ENCODE peak calls at places on chromosomes 13 and 19, in six cellular contexts. W is adrenal gland, Q is endothelial cell of umbilical vein, Z is foreskin keratinocyte, J is testis, G is psoas muscle. X is an unnamed sample.

GRCh38 chr13:60221581-60221980 is 57.9 kb upstream of the DIAPH3 start:
- DNase-seq in W (no peak), Q (no peak), Z (no peak), J (no peak), G (no peak), X (no peak)

GRCh38 chr13:112692104-112692503 is 2.3 kb downstream of the ATP11A start:
- DNase-seq in W (no peak), Q (no peak), Z (no peak), J (no peak), G (no peak), X (no peak)

GRCh38 chr19:46755077-46755852 is 9.0 kb upstream of the STRN4 start:
- DNase-seq in W (peak), Q (peak), Z (no peak), J (no peak), G (no peak), X (no peak)

GRCh38 chr13:42991892-42992584 is at the start of gene EPSTI1:
- DNase-seq in W (peak), Q (peak), Z (no peak), J (peak), G (peak), X (peak)

GRCh38 chr19:35260694-35261304 is 8.0 kb upstream of the USF2 start:
- DNase-seq in W (no peak), Q (no peak), Z (no peak), J (peak), G (no peak), X (no peak)

GRCh38 chr19:50329146-50329925 is at the start of gene KCNC3:
- DNase-seq in W (peak), Q (peak), Z (peak), J (peak), G (peak), X (peak)

GRCh38 chr19:53254451-53255341 is at the start of gene ZNF677:
- DNase-seq in W (peak), Q (peak), Z (peak), J (peak), G (peak), X (peak)

GRCh38 chr13:92547256-92547655 is 679.4 kb upstream of the GPC6 start:
- DNase-seq in W (no peak), Q (no peak), Z (peak), J (no peak), G (no peak), X (no peak)

GRCh38 chr19:45218887-45219780 is 26.1 kb downstream of the EXOC3L2 start:
- DNase-seq in W (no peak), Q (no peak), Z (no peak), J (no peak), G (no peak), X (no peak)

GRCh38 chr13:60583196-60583908 is 186.3 kb downstream of the TDRD3 start:
- DNase-seq in W (peak), Q (no peak), Z (no peak), J (no peak), G (no peak), X (peak)

GRCh38 chr13:74675185-74675584 is 541.0 kb upstream of the KLF12 start:
- DNase-seq in W (no peak), Q (no peak), Z (peak), J (no peak), G (no peak), X (no peak)

GRCh38 chr19:35622750-35623149 is 6.1 kb upstream of the RBM42 start:
- DNase-seq in W (no peak), Q (no peak), Z (no peak), J (no peak), G (no peak), X (no peak)

GRCh38 chr19:1725100-1726064 is 27.9 kb upstream of the ONECUT3 start:
- DNase-seq in W (peak), Q (peak), Z (no peak), J (peak), G (no peak), X (no peak)

GRCh38 chr19:367963-368623 is 23.5 kb upstream of the MIER2 start:
- DNase-seq in W (no peak), Q (no peak), Z (no peak), J (no peak), G (no peak), X (peak)

GRCh38 chr13:36098080-36098479 is 33.1 kb downstream of the DCLK1 start:
- DNase-seq in W (no peak), Q (no peak), Z (no peak), J (no peak), G (no peak), X (no peak)

GRCh38 chr19:9865732-9866627 is 30.9 kb downstream of the PIN1 start:
- DNase-seq in W (no peak), Q (no peak), Z (no peak), J (peak), G (no peak), X (no peak)

GRCh38 chr19:4376245-4376990 is 23.9 kb downstream of the SH3GL1 start:
- DNase-seq in W (no peak), Q (no peak), Z (no peak), J (no peak), G (peak), X (no peak)

GRCh38 chr19:41998246-41999020 is 4.4 kb upstream of the ATP1A3 start:
- DNase-seq in W (peak), Q (no peak), Z (no peak), J (peak), G (no peak), X (no peak)

GRCh38 chr13:50732712-50733111 is 110.8 kb downstream of the DLEU7 start:
- DNase-seq in W (no peak), Q (peak), Z (peak), J (no peak), G (no peak), X (no peak)

GRCh38 chr19:50669319-50670101 is 20.3 kb downstream of the C19orf81 start:
- DNase-seq in W (peak), Q (peak), Z (no peak), J (peak), G (no peak), X (no peak)

GRCh38 chr19:54707932-54708331 is 16.3 kb upstream of the KIR3DL3 start:
- DNase-seq in W (no peak), Q (no peak), Z (no peak), J (no peak), G (no peak), X (no peak)

GRCh38 chr13:31775686-31776085 is 36.4 kb downstream of the RXFP2 start:
- DNase-seq in W (no peak), Q (no peak), Z (no peak), J (peak), G (peak), X (no peak)

GRCh38 chr19:38049105-38049649 is 142.2 kb downstream of the SIPA1L3 start:
- DNase-seq in W (no peak), Q (no peak), Z (no peak), J (no peak), G (no peak), X (no peak)

GRCh38 chr19:49881672-49882394 is 4.3 kb downstream of the TBC1D17 start:
- DNase-seq in W (no peak), Q (no peak), Z (no peak), J (peak), G (peak), X (no peak)

GRCh38 chr13:110387451-110388140 is 80.5 kb downstream of the COL4A2 start:
- DNase-seq in W (peak), Q (no peak), Z (no peak), J (peak), G (peak), X (no peak)

GRCh38 chr19:50870417-50871089 is 2.7 kb upstream of the KLK2 start:
- DNase-seq in W (peak), Q (no peak), Z (no peak), J (peak), G (no peak), X (no peak)

GRCh38 chr13:27080018-27080948 is 91.3 kb downstream of the USP12 start:
- DNase-seq in W (no peak), Q (no peak), Z (no peak), J (no peak), G (no peak), X (no peak)

GRCh38 chr13:93398167-93398566 is 171.6 kb downstream of the GPC6 start:
- DNase-seq in W (no peak), Q (no peak), Z (no peak), J (no peak), G (no peak), X (no peak)

GRCh38 chr13:46341112-46341711 is 45.8 kb downstream of the RUBCNL start:
- DNase-seq in W (peak), Q (no peak), Z (peak), J (no peak), G (no peak), X (no peak)

GRCh38 chr19:15287496-15287895 is 44.8 kb downstream of the BRD4 start:
- DNase-seq in W (no peak), Q (no peak), Z (no peak), J (no peak), G (no peak), X (no peak)
- H3K27ac ChIP-seq in W (no peak), Q (no peak), Z (no peak), J (no peak), G (no peak), X (no peak)

GRCh38 chr13:39415403-39415802 is 187.6 kb downstream of the LHFPL6 start:
- DNase-seq in W (peak), Q (peak), Z (no peak), J (peak), G (peak), X (peak)
- H3K27ac ChIP-seq in W (peak), Q (peak), Z (no peak), J (peak), G (peak), X (no peak)

DNA sequence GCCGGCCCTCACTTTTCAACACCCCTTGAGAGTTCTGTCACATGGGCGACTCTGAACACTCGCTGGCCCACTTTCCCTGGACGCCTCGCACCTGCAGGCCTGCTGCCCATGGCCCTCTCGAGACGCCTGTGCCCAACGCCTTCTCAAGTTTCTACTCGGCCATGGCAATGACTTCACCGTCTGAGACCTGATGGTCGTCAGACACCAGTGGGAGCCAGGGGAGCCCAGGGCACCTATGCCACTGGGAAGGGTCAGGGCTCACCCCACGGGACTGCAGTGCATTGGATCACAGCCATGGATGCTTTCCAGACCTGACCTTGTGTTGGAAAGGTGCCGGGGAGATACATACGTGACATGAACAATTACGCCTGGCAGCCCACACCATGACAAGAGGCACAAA is 60.1 kb downstream of the KLF2 start:
- DNase-seq in W (no peak), Q (no peak), Z (no peak), J (no peak), G (peak), X (no peak)
- H3K27ac ChIP-seq in W (no peak), Q (no peak), Z (no peak), J (no peak), G (peak), X (no peak)

DNA sequence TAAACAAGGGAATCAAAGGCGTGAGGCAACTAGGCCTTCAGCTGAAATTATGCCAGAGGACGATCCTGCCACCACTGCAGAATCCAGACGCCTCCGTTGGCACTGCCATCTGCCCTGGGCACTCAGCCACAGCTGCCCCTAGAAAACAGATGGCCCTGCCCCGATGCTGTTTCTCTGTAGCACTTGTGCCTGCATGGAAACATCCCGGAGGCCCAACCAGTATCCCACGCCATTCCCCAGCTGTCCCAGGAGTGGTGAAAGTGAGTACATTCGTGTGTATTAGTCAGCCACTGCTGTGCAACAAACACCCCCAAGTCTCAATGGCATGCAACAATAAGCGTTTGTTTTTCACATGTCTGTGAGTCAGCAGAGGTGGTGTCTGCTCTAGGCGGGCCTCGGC is 8.9 kb upstream of the CRTC1 start:
- DNase-seq in W (no peak), Q (no peak), Z (no peak), J (no peak), G (peak), X (no peak)
- H3K27ac ChIP-seq in W (no peak), Q (no peak), Z (no peak), J (no peak), G (peak), X (no peak)

DNA sequence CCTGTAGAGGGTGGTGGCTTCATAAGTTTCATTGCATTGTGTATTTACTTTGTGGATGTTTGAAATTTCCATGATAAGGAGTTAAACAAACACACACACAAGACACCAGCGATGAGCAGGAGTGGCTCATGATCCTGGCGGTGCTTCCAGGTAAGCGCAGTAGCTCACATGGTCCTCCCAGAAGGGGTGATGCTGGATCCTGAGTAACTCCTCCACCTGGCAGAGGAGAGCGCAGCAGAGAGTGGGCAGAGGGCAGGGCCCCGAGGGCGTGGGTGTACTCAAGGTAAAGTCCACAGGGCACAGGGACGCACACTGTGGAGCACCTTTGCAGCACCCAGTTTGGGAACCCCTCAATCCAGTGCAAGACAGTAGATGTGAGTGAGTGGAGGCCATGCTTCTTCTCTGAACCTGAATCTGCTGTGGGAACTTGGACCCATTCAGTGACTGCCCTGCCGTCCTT is 54.0 kb downstream of the RFX2 start:
- DNase-seq in W (no peak), Q (no peak), Z (no peak), J (no peak), G (no peak), X (peak)
- H3K27ac ChIP-seq in W (peak), Q (peak), Z (peak), J (peak), G (peak), X (no peak)

DNA sequence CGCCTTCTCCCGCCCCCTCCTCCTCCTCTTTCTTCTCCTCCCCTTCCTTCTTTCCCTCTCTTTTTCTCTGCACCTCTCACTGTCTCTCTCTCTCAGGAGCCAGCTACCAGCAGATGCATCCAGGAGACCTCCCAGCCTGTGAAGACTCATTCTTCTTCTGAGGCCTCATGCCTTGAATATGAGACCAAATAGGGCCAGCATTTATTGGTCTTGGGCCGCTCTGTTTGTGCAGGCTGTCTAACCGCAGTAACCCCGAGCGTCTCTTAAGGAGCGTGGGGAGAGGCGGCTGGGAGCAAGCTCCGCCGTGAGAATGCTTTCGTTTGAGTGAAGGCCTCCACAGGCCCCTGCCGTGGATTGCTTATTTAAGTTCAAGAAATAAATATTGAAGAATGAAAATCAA is 167.0 kb downstream of the NUFIP1 start:
- DNase-seq in W (no peak), Q (no peak), Z (no peak), J (no peak), G (no peak), X (peak)
- H3K27ac ChIP-seq in W (no peak), Q (no peak), Z (no peak), J (no peak), G (no peak), X (peak)

DNA sequence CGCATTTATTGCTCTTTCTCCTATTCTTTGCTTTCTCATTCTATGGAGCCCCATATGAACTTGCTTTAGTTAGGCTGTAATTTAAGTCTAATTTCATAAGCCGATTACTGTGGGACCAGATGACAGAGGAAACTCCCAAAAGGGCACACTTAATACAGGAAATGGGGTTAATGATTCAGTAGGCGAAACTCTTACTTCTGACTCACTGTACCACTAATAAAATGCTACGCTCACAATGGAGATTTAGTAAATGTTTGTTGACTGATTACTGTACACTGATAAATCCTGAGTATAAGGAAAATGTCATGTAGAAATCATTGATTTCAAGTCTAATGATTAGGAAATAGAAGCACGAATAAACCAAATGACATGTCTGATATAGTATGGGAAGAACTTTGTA is 276.4 kb downstream of the KLF5 start:
- DNase-seq in W (no peak), Q (peak), Z (peak), J (no peak), G (no peak), X (peak)
- H3K27ac ChIP-seq in W (no peak), Q (peak), Z (peak), J (no peak), G (no peak), X (peak)